ENCODE peak calls at places on chromosomes 6 and 20, in six cellular contexts. R is right cardiac atrium; J is HL-60; X is gastrocnemius medialis; F is H9; A is CD4-positive, CD25-positive, alpha-beta regulatory T cell. Z is an unnamed sample. For H3K27me3, the result is how much of the 10 kb centered on the place peaks cover.

GRCh38 chr6:110811187-110811586 is 4.1 kb downstream of the CDK19 start:
- DNase-seq in R (no peak), J (no peak), X (no peak), F (no peak), A (no peak), Z (no peak)

GRCh38 chr6:10315034-10315433 is 99.8 kb downstream of the TFAP2A start:
- DNase-seq in R (no peak), J (no peak), X (no peak), F (peak), A (no peak), Z (no peak)

GRCh38 chr6:107665386-107665785 is 158.7 kb downstream of the SCML4 start:
- DNase-seq in R (no peak), J (no peak), X (no peak), F (no peak), A (no peak), Z (no peak)

GRCh38 chr6:39225946-39226437 is 3.3 kb downstream of the KCNK5 start:
- DNase-seq in R (no peak), J (peak), X (no peak), F (no peak), A (peak), Z (no peak)

GRCh38 chr20:1994627-1995026 is 769 bp upstream of the PDYN start:
- DNase-seq in R (no peak), J (no peak), X (no peak), F (no peak), A (no peak), Z (no peak)

GRCh38 chr6:6577736-6578135 is 10.8 kb upstream of the LY86 start:
- DNase-seq in R (no peak), J (no peak), X (no peak), F (no peak), A (no peak), Z (no peak)

GRCh38 chr6:154721460-154721859 is 11.8 kb upstream of the SCAF8 start:
- DNase-seq in R (no peak), J (no peak), X (no peak), F (no peak), A (no peak), Z (no peak)

GRCh38 chr6:41713161-41713649 is 22.2 kb downstream of the TFEB start:
- DNase-seq in R (peak), J (no peak), X (peak), F (no peak), A (no peak), Z (no peak)

GRCh38 chr20:50870572-50871161 is 60.6 kb downstream of the ADNP start:
- DNase-seq in R (peak), J (no peak), X (no peak), F (peak), A (no peak), Z (no peak)

GRCh38 chr6:19835605-19836004 is 1.6 kb upstream of the ID4 start:
- DNase-seq in R (no peak), J (no peak), X (no peak), F (no peak), A (no peak), Z (no peak)

GRCh38 chr6:6676910-6677441 is 88.5 kb downstream of the LY86 start:
- DNase-seq in R (peak), J (peak), X (peak), F (peak), A (peak), Z (peak)

GRCh38 chr20:63127700-63128364 is 88.1 kb downstream of the YTHDF1 start:
- DNase-seq in R (peak), J (no peak), X (no peak), F (no peak), A (no peak), Z (no peak)

GRCh38 chr20:63129991-63130653 is 85.8 kb downstream of the YTHDF1 start:
- DNase-seq in R (peak), J (no peak), X (no peak), F (peak), A (no peak), Z (no peak)

GRCh38 chr20:63129376-63129965 is 86.5 kb downstream of the YTHDF1 start:
- DNase-seq in R (peak), J (no peak), X (no peak), F (no peak), A (no peak), Z (no peak)

GRCh38 chr20:63128367-63128766 is 87.6 kb downstream of the YTHDF1 start:
- DNase-seq in R (peak), J (no peak), X (no peak), F (peak), A (no peak), Z (no peak)

GRCh38 chr20:63128956-63129355 is 87.0 kb downstream of the YTHDF1 start:
- DNase-seq in R (peak), J (no peak), X (no peak), F (no peak), A (no peak), Z (no peak)
- H3K27me3 ChIP-seq in R (under half), J (under half), X (under half), F (under half), A (under half), Z (under half)

GRCh38 chr6:161417712-161418457 is 144.0 kb upstream of the AGPAT4 start:
- DNase-seq in R (peak), J (no peak), X (no peak), F (no peak), A (no peak), Z (peak)

GRCh38 chr6:161415302-161415855 is 141.5 kb upstream of the AGPAT4 start:
- DNase-seq in R (no peak), J (no peak), X (no peak), F (no peak), A (no peak), Z (no peak)

GRCh38 chr6:161422710-161423109 is 148.8 kb upstream of the AGPAT4 start:
- DNase-seq in R (no peak), J (no peak), X (no peak), F (no peak), A (no peak), Z (peak)

GRCh38 chr6:161414800-161415199 is 140.9 kb upstream of the AGPAT4 start:
- DNase-seq in R (no peak), J (no peak), X (no peak), F (no peak), A (no peak), Z (no peak)

GRCh38 chr6:161418458-161418945 is 144.6 kb upstream of the AGPAT4 start:
- DNase-seq in R (no peak), J (no peak), X (no peak), F (no peak), A (peak), Z (peak)
- H3K27ac ChIP-seq in R (no peak), J (no peak), X (peak), F (no peak), A (no peak), Z (peak)

GRCh38 chr20:41375846-41376245 is 9.2 kb upstream of the EMILIN3 start:
- DNase-seq in R (no peak), J (no peak), X (no peak), F (no peak), A (no peak), Z (no peak)
- H3K27me3 ChIP-seq in R (under half), J (under half), X (under half), F (under half), A (under half), Z (under half)

DNA sequence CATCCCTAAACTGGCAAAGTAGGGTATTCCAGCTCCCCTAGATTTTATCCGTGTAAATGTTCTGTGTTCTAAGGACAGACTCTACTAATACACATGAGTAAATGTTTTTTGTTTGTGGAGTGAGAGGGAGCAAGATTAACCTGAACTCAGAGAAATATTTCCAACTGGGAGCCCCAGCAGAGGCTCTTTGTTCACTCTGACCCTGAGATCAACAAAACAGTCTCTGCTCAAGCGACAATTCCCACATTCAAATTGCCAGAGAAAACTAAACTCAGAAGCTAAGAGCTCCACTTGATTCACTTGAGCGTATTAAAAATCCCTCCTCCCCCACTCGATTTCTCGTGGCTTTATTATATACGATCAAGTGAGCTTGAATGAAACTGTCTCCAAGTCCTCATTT is 413.9 kb upstream of the JARID2 start:
- DNase-seq in R (no peak), J (no peak), X (no peak), F (no peak), A (no peak), Z (no peak)
- H3K27ac ChIP-seq in R (no peak), J (no peak), X (no peak), F (peak), A (no peak), Z (no peak)

DNA sequence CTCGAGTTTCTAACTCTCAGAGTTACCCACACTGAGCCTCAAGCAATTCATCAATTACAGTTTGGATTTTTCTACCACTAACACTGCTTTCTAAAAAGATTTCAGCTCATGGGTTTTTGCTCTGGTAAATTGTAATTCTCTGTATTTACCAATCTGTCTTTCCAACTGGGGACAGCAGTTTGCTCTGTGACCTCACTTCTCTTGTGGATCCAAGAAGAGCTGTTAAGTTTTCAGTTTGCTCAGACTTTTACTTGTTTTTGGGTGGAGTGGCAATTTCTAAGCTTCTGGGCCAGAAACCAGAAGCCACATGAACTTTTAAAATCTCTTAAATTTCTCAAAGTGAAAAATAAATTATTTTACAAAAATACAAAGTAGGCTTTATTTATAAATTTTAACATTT is 74.2 kb downstream of the ROS1 start:
- DNase-seq in R (no peak), J (no peak), X (no peak), F (no peak), A (no peak), Z (no peak)
- H3K27me3 ChIP-seq in R (under half), J (under half), X (under half), F (under half), A (under half), Z (under half)

DNA sequence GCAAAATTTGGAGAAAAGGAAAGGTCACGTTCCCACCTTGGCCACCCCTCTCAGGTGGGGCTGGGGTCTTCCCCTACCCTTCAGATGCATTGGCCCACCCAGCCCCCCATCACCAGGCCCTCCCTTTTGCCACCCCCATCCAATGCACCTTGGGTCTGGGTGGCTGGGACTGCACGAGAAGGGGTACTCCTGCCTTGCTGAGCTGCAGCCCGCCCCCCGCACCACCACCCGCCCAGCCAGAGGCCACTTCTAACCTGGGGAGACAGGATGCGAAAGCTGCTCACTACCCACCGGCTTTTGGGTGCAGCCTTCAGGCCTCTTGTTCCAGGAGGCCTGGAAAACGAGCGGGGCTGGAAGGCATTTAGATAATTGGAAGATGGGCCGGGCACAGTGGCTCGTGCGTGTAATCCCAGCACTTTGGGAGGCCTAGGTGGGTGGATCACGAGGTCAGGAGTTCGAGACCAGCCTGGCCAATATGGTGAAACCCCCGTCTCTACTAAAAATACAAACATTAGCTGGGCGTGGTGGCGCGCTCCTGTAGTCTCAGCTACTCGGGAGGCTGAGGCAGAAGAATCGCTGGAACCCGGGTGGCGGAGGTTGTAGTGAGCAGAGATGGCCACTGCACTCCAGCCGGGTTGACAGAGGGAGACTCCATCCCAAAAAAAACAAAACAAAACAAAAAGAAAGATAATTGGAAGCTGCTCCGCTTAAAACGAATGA is 1.2 kb upstream of the CDC25B start:
- DNase-seq in R (no peak), J (no peak), X (no peak), F (no peak), A (no peak), Z (no peak)
- H3K27ac ChIP-seq in R (peak), J (no peak), X (peak), F (no peak), A (peak), Z (peak)

DNA sequence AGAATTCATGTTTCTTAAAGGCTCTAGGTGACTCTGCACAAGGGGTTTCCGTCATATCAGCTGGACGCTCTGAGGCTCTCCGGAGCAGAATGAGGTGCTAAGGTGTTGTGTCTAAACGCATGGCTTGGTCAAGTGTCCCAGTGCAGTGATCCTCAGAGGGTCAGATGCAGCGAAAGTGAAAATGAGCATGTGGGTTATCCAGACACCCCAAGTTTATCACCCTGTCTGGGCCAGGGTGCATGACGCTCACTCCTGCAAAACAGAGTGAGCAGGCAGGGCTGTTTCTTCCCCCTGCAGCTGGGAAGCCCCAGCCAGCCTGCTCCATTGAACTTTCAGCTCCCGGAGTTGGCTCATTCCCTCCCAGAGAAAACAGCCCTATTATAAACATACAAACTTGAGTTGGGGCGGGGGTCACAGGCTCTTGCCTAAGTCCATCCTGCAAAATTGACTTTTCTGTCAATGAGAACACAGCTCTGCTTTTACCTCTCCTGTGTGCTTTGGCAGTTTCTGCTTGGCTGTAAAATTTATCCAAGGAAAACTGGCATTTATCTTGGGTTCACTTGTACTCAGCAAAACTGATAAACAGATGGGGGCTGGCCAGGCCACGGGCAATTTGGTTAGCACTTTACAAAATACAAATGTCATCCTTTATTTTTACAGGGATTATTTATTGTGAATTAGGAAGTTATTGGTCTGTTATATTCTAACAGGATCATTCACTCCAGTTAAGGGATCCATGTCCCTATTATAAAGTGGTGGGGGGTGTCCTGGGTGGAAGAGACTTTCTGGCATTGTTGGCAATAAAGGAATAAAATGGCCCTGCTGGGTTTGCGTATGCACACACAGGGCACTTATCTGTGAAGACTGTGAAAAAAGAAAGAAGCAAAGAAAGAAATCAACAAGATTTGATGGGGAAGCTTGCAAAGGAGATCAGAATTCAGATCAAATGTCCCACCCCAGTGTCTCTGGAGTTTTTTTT is 154.9 kb downstream of the FOXA2 start:
- DNase-seq in R (no peak), J (no peak), X (no peak), F (no peak), A (no peak), Z (no peak)
- H3K27me3 ChIP-seq in R (under half), J (under half), X (under half), F (under half), A (under half), Z (under half)

Z was measured in testis.